ENCODE peak calls at places on chromosomes 6 and 20, in seven cellular contexts. T, O, D, F, Q, K and Y are unnamed samples.

GRCh38 chr20:60446273-60447111 is 488.3 kb downstream of the CDH26 start:
- DNase-seq in T (no peak), O (no peak), D (no peak), F (peak; percentile 4), Q (no peak), K (no peak), Y (no peak)

GRCh38 chr6:79301290-79301689 is 66.8 kb upstream of the HMGN3 start:
- DNase-seq in T (no peak), O (no peak), D (no peak), F (peak; percentile 26), Q (no peak), K (no peak), Y (no peak)

GRCh38 chr20:25283221-25283951 is 35.5 kb downstream of the PYGB start:
- DNase-seq in T (peak; percentile 11), O (peak; percentile 7), D (no peak), F (no peak), Q (no peak), K (no peak), Y (peak; percentile 6)

GRCh38 chr6:163745566-163746400 is 331.3 kb downstream of the QKI start:
- DNase-seq in T (no peak), O (no peak), D (no peak), F (peak; percentile 97), Q (peak; percentile 31), K (no peak), Y (no peak)

GRCh38 chr6:76708641-76709331 is 636.3 kb upstream of the IMPG1 start:
- DNase-seq in T (no peak), O (no peak), D (peak; percentile 4), F (no peak), Q (no peak), K (no peak), Y (no peak)

GRCh38 chr6:47733879-47734558 is 35.6 kb downstream of the ADGRF4 start:
- DNase-seq in T (no peak), O (no peak), D (peak; percentile 26), F (no peak), Q (no peak), K (no peak), Y (no peak)

GRCh38 chr6:165849539-165850430 is 186.7 kb upstream of the PDE10A start:
- DNase-seq in T (no peak), O (no peak), D (no peak), F (no peak), Q (peak; percentile 38), K (no peak), Y (no peak)

GRCh38 chr6:118743744-118744143 is 92.4 kb upstream of the CEP85L start:
- DNase-seq in T (no peak), O (no peak), D (no peak), F (peak; percentile 63), Q (no peak), K (no peak), Y (no peak)

GRCh38 chr20:52105045-52105572 is 86.5 kb downstream of the ZFP64 start:
- DNase-seq in T (no peak), O (no peak), D (no peak), F (peak; percentile 54), Q (no peak), K (no peak), Y (no peak)

GRCh38 chr6:90187437-90188049 is 109.1 kb downstream of the BACH2 start:
- DNase-seq in T (no peak), O (no peak), D (no peak), F (no peak), Q (no peak), K (no peak), Y (no peak)

GRCh38 chr6:138692058-138692977 is 81.3 kb upstream of the CCDC28A start:
- DNase-seq in T (peak; percentile 45), O (peak; percentile 76), D (no peak), F (peak; percentile 57), Q (peak; percentile 77), K (no peak), Y (peak; percentile 80)

GRCh38 chr6:169222126-169222525 is 31.5 kb downstream of the THBS2 start:
- DNase-seq in T (no peak), O (no peak), D (no peak), F (no peak), Q (no peak), K (no peak), Y (no peak)

GRCh38 chr20:17525650-17526049 is 5.5 kb downstream of the BFSP1 start:
- DNase-seq in T (no peak), O (no peak), D (peak; percentile 58), F (peak; percentile 31), Q (no peak), K (no peak), Y (peak; percentile 36)

GRCh38 chr20:60648556-60648955 is 603.5 kb upstream of the CDH4 start:
- DNase-seq in T (no peak), O (no peak), D (no peak), F (no peak), Q (no peak), K (no peak), Y (no peak)

GRCh38 chr6:7106752-7107577 is 796 bp upstream of the RREB1 start:
- DNase-seq in T (peak; percentile 19), O (peak; percentile 58), D (no peak), F (no peak), Q (peak; percentile 44), K (no peak), Y (peak; percentile 86)

GRCh38 chr6:8219352-8219943 is 117.1 kb upstream of the EEF1E1 start:
- DNase-seq in T (no peak), O (peak; percentile 33), D (peak; percentile 23), F (peak; percentile 33), Q (no peak), K (no peak), Y (peak; percentile 53)

GRCh38 chr20:43691928-43692524 is 25.1 kb downstream of the MYBL2 start:
- DNase-seq in T (no peak), O (peak; percentile 79), D (peak; percentile 29), F (peak; percentile 12), Q (peak; percentile 21), K (no peak), Y (peak; percentile 64)

GRCh38 chr6:30782425-30783014 is 38.2 kb upstream of the IER3 start:
- DNase-seq in T (no peak), O (no peak), D (peak; percentile 75), F (peak; percentile 75), Q (no peak), K (no peak), Y (no peak)

GRCh38 chr6:136468711-136469110 is 81.5 kb downstream of the MAP7 start:
- DNase-seq in T (no peak), O (no peak), D (no peak), F (no peak), Q (no peak), K (no peak), Y (no peak)

GRCh38 chr20:32004963-32005362 is 5.3 kb upstream of the CCM2L start:
- DNase-seq in T (no peak), O (no peak), D (peak; percentile 13), F (no peak), Q (no peak), K (no peak), Y (no peak)

GRCh38 chr20:15930324-15931305 is 642.6 kb downstream of the KIF16B start:
- DNase-seq in T (no peak), O (no peak), D (no peak), F (peak; percentile 5), Q (no peak), K (no peak), Y (no peak)

GRCh38 chr6:137241481-137242011 is 22.4 kb upstream of the IFNGR1 start:
- DNase-seq in T (no peak), O (no peak), D (no peak), F (peak; percentile 76), Q (no peak), K (no peak), Y (no peak)

GRCh38 chr6:48036316-48036715 is 74.7 kb downstream of the PTCHD4 start:
- DNase-seq in T (no peak), O (no peak), D (no peak), F (peak; percentile 92), Q (no peak), K (no peak), Y (no peak)

GRCh38 chr6:65075705-65076104 is 631.3 kb downstream of the EYS start:
- DNase-seq in T (no peak), O (no peak), D (no peak), F (no peak), Q (no peak), K (no peak), Y (no peak)

GRCh38 chr6:138953451-138953850 is 34.6 kb downstream of the REPS1 start:
- DNase-seq in T (no peak), O (no peak), D (no peak), F (peak; percentile 56), Q (no peak), K (no peak), Y (no peak)

GRCh38 chr6:21034345-21034744 is 500.1 kb downstream of the CDKAL1 start:
- DNase-seq in T (no peak), O (no peak), D (no peak), F (no peak), Q (no peak), K (no peak), Y (no peak)

DNA sequence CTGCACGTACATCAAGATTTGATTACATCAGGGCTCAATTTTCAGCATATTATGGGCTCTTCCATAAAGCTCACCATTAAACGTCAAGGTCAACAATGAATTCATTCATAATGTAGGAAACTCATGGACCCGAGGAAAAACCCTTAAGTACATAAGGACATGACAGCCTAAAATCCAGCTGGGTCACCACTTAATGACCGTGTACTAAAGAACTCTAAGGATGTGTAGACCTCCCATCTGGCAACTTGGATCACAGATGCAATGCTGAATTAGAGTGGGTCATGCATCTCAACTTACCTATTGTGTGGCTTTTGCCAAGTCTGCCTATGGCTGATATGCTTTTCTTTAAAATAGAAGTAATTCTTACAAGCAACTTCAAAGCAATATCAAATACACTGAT is 26.7 kb upstream of the DEFB112 start:
- DNase-seq in T (no peak), O (no peak), D (no peak), F (no peak), Q (no peak), K (no peak), Y (no peak)
- H3K36me3 ChIP-seq in T (no peaks in the 10 kb centered on the region), O (no peaks in the 10 kb centered on the region), D (no peaks in the 10 kb centered on the region), F (no peaks in the 10 kb centered on the region), Q (no peaks in the 10 kb centered on the region), K (no peaks in the 10 kb centered on the region), Y (no peaks in the 10 kb centered on the region)

GRCh38 chr20:33568378-33569289 is 78.7 kb downstream of the CBFA2T2 start:
- DNase-seq in T (no peak), O (no peak), D (no peak), F (no peak), Q (no peak), K (no peak), Y (peak; percentile 90)
- H3K27ac ChIP-seq in T (no peak overlapping the region), O (peak overlapping the region; percentile 1), D (no peak overlapping the region), F (no peak overlapping the region), Q (no peak overlapping the region), K (peak overlapping the region; percentile 40), Y (peak overlapping the region; percentile 90)

DNA sequence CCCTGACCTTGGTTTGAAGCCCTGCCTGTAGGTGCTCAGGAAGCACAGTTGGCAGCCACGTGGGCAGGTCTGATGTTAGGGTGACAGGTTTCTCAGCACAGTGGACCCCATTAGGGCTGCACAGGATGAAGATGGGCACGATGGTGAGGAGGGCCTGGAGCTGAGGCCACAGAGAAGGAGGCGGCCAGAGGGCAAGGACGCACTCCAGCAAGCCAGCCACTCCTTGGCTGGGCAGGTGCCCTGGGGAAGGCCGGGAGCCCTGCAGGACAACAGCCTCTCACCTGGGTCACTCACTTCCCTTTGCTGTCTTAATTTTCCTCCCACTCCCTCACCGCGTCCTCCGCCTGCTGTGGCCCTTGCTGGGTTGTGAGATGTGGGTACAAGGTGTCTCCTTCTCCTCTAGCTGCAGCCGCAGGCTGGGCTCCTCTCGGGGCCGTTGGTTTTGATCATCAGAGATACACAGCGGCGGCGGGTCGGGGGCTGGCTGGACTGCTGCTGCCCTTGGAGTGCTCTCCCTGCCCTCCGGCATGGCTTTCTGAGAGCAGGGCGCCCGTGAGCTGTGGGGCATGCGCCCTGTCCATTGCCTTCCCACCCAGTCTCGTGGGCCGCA is 5.7 kb downstream of the OSBPL2 start:
- DNase-seq in T (no peak), O (no peak), D (no peak), F (no peak), Q (no peak), K (no peak), Y (no peak)
- TF ChIP-seq CTCF in T (no peak), O (no peak), D (no peak), F (no peak), Q (no peak), K (no peak), Y (no peak)

GRCh38 chr20:34046330-34046729 is 52.6 kb downstream of the RALY start:
- DNase-seq in T (no peak), O (no peak), D (no peak), F (no peak), Q (no peak), K (no peak), Y (no peak)
- H3K36me3 ChIP-seq in T (no peaks in the 10 kb centered on the region), O (no peaks in the 10 kb centered on the region), D (no peaks in the 10 kb centered on the region), F (no peaks in the 10 kb centered on the region), Q (no peaks in the 10 kb centered on the region), K (no peaks in the 10 kb centered on the region), Y (peaks cover 9% of the 10 kb centered on the region)